ENCODE peak calls at places on chromosome 2, in ten cellular contexts. H, U, K, I, P, S, V, E, F and A are unnamed samples.

GRCh38 chr2:223007531-223007930 is 44.5 kb upstream of the KCNE4 start:
- DNase-seq in P (no peak), K (no peak), H (no peak), E (no peak), U (no peak), I (no peak), V (no peak), F (no peak), S (no peak), A (no peak)

GRCh38 chr2:101341421-101341820 is 32.9 kb upstream of the RNF149 start:
- DNase-seq in E (no peak), P (no peak), F (no peak), I (no peak), K (no peak), U (no peak), S (peak; percentile 9), V (no peak), H (no peak), A (no peak)

GRCh38 chr2:128879161-128879560 is 560.5 kb upstream of the HS6ST1 start:
- DNase-seq in U (no peak), S (no peak), E (no peak), F (no peak), V (no peak), K (no peak), P (no peak), I (no peak), H (no peak), A (no peak)

GRCh38 chr2:217064234-217065103 is 204.6 kb upstream of the TNP1 start:
- DNase-seq in P (no peak), F (peak; percentile 69), S (no peak), H (peak; percentile 31), U (peak; percentile 14), I (no peak), K (no peak), E (no peak), V (no peak), A (no peak)

GRCh38 chr2:11669454-11670291 is at the start of gene NTSR2:
- DNase-seq in U (peak; percentile 42), E (no peak), P (peak; percentile 49), H (peak; percentile 59), I (no peak), K (no peak), V (peak; percentile 71), F (peak; percentile 63), S (no peak), A (no peak)

GRCh38 chr2:144137705-144138428 is 382.1 kb downstream of the ZEB2 start:
- DNase-seq in I (no peak), H (no peak), P (no peak), F (no peak), U (no peak), V (peak; percentile 11), S (no peak), K (no peak), E (no peak), A (no peak)

GRCh38 chr2:167215595-167215994 is 327.3 kb downstream of the XIRP2 start:
- DNase-seq in V (no peak), K (no peak), U (no peak), I (no peak), S (no peak), H (no peak), P (no peak), F (no peak), E (no peak), A (no peak)

GRCh38 chr2:37590119-37590571 is 81.3 kb downstream of the CDC42EP3 start:
- DNase-seq in P (no peak), H (no peak), E (no peak), U (no peak), I (no peak), F (peak; percentile 92), K (no peak), S (no peak), V (no peak), A (peak; percentile 67)

GRCh38 chr2:129705105-129705504 is 274.4 kb upstream of the RAB6C start:
- DNase-seq in F (no peak), U (no peak), E (no peak), V (no peak), P (no peak), S (no peak), H (no peak), K (no peak), I (no peak), A (no peak)

GRCh38 chr2:80499095-80499494 is 194.5 kb upstream of the LRRTM1 start:
- DNase-seq in H (no peak), K (no peak), E (peak; percentile 25), V (peak; percentile 74), S (no peak), F (peak; percentile 74), I (no peak), U (no peak), P (no peak), A (peak; percentile 59)

GRCh38 chr2:178084273-178084672 is 11.7 kb upstream of the PDE11A start:
- DNase-seq in V (no peak), I (no peak), S (no peak), H (no peak), U (no peak), E (no peak), F (no peak), K (no peak), P (no peak), A (no peak)

GRCh38 chr2:236638707-236639106 is 69.1 kb downstream of the ACKR3 start:
- DNase-seq in H (no peak), U (no peak), P (no peak), S (no peak), F (no peak), K (no peak), E (no peak), V (no peak), I (no peak), A (no peak)

GRCh38 chr2:21944536-21944935 is 820.8 kb downstream of the TDRD15 start:
- DNase-seq in I (no peak), V (no peak), P (no peak), E (no peak), K (no peak), U (no peak), S (no peak), H (no peak), F (no peak), A (no peak)

GRCh38 chr2:84908948-84909713 is 3.7 kb downstream of the TMSB10 start:
- DNase-seq in U (no peak), V (no peak), K (peak; percentile 83), F (no peak), S (no peak), P (no peak), E (no peak), I (no peak), H (no peak), A (no peak)

GRCh38 chr2:3399829-3400228 is 20.3 kb downstream of the TRAPPC12 start:
- DNase-seq in H (peak; percentile 76), E (no peak), I (no peak), K (no peak), S (no peak), U (no peak), P (no peak), V (peak; percentile 93), F (peak; percentile 8), A (no peak)